ENCODE peak calls at places on chromosomes 3 and 15, in five cellular contexts. Q is upper lobe of left lung, H is glutamatergic neuron, I is AG09309, F is GM06990. K is an unnamed sample.

GRCh38 chr3:134029734-134030381 is at the start of gene SLCO2A1:
- DNase-seq in Q (peak; percentile 48), H (peak; percentile 63), F (no peak), I (no peak), K (no peak)

GRCh38 chr3:81920805-81921204 is 159.4 kb upstream of the GBE1 start:
- DNase-seq in Q (no peak), F (no peak), H (no peak), I (no peak), K (no peak)

GRCh38 chr3:151197981-151198767 is 4.8 kb downstream of the GPR171 start:
- DNase-seq in I (no peak), H (no peak), F (no peak), Q (no peak), K (no peak)

GRCh38 chr15:64915518-64916227 is 4.0 kb downstream of the ANKDD1A start:
- DNase-seq in H (no peak), F (no peak), Q (no peak), I (no peak), K (no peak)

GRCh38 chr3:50516048-50516871 is 12.8 kb upstream of the CACNA2D2 start:
- DNase-seq in Q (peak; percentile 80), F (no peak), H (peak; percentile 48), I (no peak), K (no peak)

GRCh38 chr3:157335677-157336076 is 101.0 kb upstream of the PTX3 start:
- DNase-seq in Q (no peak), I (no peak), F (no peak), H (no peak), K (peak; percentile 66)

GRCh38 chr3:41650406-41650805 is 311.5 kb downstream of the ULK4 start:
- DNase-seq in F (no peak), H (no peak), Q (no peak), I (no peak), K (no peak)

GRCh38 chr3:127074900-127075360 is 92.0 kb downstream of the PLXNA1 start:
- DNase-seq in F (peak; percentile 83), I (peak; percentile 60), Q (no peak), H (peak; percentile 16), K (peak; percentile 65)

GRCh38 chr3:48899298-48899697 is 616 bp upstream of the SLC25A20 start:
- DNase-seq in H (no peak), F (no peak), I (no peak), Q (no peak), K (no peak)

DNA sequence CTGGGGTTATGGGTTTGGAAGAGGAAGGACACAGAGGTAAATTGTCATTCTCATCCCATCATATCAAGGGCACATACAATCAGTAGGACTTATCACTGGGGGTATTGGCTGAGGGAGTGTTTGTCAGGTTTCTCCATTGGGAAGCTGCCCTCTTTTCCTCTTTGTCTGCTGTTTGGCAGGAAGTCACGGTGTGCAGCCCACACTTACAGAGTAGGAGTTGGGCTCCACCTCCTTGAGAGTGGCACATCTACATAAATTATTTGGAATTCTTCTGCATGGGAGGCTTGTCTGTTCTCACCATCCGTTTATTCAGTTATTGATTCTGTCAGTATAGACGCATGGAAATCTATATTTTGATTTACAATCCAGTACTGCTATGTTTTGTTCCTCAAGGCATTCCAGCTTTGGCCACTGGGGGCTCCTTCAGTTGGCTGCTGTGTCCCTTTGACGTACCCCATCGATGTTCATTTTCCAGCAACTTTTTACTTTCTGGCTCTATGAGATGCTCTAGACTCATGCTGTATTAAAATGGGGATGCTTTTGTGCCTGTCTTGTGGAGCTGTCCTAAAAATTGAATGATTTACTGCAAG is 200.3 kb downstream of the SLCO3A1 start:
- DNase-seq in F (no peak), Q (no peak), H (no peak), I (no peak), K (no peak)
- TF ChIP-seq CTCF in F (peak; percentile 58), Q (no peak), H (peak; percentile 63), I (peak; percentile 40), K (peak; percentile 14)

GRCh38 chr3:21185816-21186314 is 565.1 kb downstream of the ZNF385D start:
- DNase-seq in F (no peak), H (no peak), Q (no peak), I (no peak), K (no peak)

DNA sequence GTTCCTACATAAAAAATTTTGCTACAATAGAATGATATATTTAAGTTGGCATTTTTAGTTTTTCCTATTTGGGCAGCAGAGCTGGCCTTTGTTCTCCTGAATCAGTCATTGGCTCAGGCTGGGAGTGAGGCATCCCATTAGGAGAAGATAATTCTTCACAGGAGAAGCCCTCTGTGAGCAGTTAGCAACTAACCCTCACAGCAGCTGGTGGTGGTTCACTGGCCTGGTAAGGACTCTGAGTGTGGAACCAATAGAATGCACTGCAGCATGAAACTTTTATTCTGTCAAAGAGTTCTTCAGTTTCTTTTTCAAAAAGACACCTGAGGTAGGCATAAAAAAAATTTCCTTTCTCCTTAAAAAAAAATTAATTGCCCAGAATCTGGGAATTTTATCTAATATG is 562.6 kb downstream of the ZNF385D start:
- DNase-seq in H (no peak), I (no peak), Q (no peak), F (no peak), K (no peak)
- TF ChIP-seq CTCF in H (no peak), I (no peak), Q (no peak), F (no peak), K (no peak)

GRCh38 chr3:182949688-182950087 is 30.6 kb downstream of the DCUN1D1 start:
- DNase-seq in Q (no peak), H (no peak), I (no peak), F (no peak), K (no peak)

GRCh38 chr3:182948305-182948704 is 32.0 kb downstream of the DCUN1D1 start:
- DNase-seq in Q (no peak), F (no peak), I (no peak), H (no peak), K (no peak)

DNA sequence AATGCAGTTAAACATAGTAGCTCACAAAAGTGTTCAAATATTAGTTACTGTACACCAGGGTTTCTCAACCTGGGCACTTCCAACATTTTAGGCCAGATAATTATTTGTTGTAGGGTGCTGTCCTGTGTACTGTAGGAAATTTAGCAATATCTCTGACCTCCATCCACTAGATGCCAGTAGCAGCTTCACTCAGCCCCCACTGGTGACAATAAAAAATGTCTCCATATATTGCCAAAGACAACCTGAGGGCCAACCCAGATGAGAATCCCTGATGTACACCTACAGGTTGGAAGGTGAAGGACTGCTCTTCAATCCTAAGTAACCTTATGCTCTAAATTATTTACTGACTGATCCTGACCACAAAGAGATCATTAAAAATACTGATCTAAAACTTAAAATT is 32.4 kb downstream of the DCUN1D1 start:
- DNase-seq in H (no peak), Q (no peak), F (no peak), I (no peak), K (no peak)
- TF ChIP-seq CTCF in H (no peak), Q (no peak), F (no peak), I (no peak), K (no peak)

GRCh38 chr3:115438799-115439198 is 184.5 kb upstream of the GAP43 start:
- DNase-seq in F (no peak), H (no peak), I (no peak), Q (no peak), K (no peak)

DNA sequence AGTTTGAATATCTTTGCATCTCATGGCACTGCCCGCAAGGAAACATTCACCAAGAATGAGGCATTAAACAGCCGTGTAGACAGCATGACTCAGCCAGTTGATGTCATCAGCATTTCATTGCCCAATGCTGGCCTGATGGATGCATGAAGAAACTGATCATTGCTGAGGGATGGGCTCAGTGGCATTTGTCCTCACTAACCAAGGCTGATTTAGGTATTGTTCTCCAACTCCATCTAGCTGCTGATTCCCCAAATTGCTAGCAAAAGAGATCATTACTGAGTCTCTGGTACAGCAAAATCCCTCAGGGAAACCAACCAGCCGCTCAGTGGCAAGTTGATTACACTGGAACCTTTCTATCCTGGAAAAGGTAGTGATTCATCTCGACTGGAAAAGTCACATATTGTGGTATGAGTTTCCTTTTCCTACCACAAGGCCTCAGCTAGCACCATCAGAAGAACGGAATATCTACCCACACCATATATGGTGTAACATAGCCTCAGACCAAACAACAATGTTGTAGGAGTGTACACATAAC is 186.5 kb upstream of the GAP43 start:
- DNase-seq in I (peak; percentile 95), Q (no peak), H (no peak), F (no peak), K (peak; percentile 62)
- TF ChIP-seq CTCF in I (peak; percentile 56), Q (no peak), H (no peak), F (no peak), K (peak; percentile 45)

DNA sequence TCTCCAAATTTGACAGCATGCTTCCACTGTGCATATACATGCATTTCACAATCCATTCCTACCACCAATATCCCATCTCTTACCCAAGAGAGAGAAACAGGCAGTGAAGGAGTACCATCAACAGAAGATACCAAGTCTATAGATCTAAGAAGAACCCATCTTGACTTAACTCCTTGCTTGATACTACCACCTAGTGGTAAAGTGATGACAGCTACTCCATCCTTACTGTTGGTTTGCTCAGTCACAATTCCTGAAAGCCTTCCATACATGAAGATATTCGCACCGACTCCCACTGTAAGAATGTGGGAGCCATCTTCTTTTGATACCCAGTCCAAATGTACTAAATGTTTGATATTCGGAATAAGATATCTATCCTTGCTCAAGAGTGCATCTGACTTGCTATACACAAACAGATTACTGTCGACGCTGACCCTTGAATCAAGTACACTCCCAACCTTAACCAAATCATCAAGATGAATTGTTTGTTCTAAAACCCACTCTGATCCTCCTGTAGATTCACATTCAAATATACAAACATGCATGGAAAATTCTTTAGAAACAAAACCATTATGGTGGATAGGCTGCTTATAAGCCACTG is 123.1 kb downstream of the DMXL2 start:
- DNase-seq in F (no peak), Q (no peak), I (peak; percentile 3), H (no peak), K (no peak)
- TF ChIP-seq CTCF in F (peak; percentile 72), Q (peak; percentile 30), I (peak; percentile 68), H (peak; percentile 59), K (peak; percentile 64)

DNA sequence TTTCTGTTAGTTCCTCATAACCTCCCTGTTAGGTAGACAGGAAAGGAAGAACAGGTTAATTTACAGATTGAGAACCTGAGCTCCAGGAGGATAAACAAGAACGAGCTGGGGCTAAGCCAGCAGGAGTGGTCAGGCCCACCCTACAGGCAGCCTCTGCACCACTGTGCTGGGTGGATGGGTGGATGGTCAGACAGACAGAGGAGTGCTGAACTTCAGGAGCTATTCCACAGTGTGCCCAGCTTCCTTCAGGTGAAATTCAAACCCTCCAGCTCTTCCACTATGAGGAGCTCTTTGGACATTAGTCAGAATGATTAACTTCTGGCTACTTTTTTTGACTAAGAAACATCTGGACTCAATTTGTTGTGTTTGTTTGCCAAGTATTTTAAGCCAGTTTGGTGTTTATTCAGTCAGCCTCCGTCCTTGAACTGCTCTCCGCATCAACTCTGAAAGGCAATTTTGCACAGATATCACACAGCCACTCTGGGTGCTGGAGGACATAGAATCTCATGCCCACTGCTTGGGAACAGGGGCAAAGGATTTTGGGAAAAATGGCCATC is 361.9 kb downstream of the CLSTN2 start:
- DNase-seq in I (peak; percentile 24), F (no peak), Q (no peak), H (no peak), K (peak; percentile 47)
- TF ChIP-seq CTCF in I (no peak), F (no peak), Q (no peak), H (no peak), K (peak; percentile 23)

GRCh38 chr15:73767794-73768501 is 14.8 kb upstream of the INSYN1 start:
- DNase-seq in I (no peak), F (no peak), H (no peak), Q (no peak), K (no peak)

GRCh38 chr15:73773428-73773827 is 20.3 kb upstream of the INSYN1 start:
- DNase-seq in I (no peak), H (peak; percentile 53), F (no peak), Q (no peak), K (no peak)

GRCh38 chr15:73766598-73766997 is 13.4 kb upstream of the INSYN1 start:
- DNase-seq in I (no peak), H (no peak), Q (no peak), F (no peak), K (no peak)

GRCh38 chr15:73770049-73770448 is 16.9 kb upstream of the INSYN1 start:
- DNase-seq in Q (peak; percentile 49), I (no peak), H (no peak), F (no peak), K (no peak)

GRCh38 chr15:73771380-73772095 is 18.4 kb upstream of the INSYN1 start:
- DNase-seq in I (no peak), F (no peak), Q (no peak), H (peak; percentile 55), K (no peak)
- TF ChIP-seq CTCF in I (no peak), F (no peak), Q (no peak), H (no peak), K (no peak)